ENCODE peak calls at places on chromosome 14, in seven cellular contexts. W is H1, J is IMR-90, Q is mesenchymal stem cell, E is H9, K is mesendoderm, N is trophoblast cell. Z is an unnamed sample.

GRCh38 chr14:30194769-30195168 is 267.1 kb upstream of the PRKD1 start:
- DNase-seq in W (no peak), J (peak), Q (peak), E (no peak), K (no peak), N (peak), Z (no peak)

GRCh38 chr14:24286996-24287395 is 12.6 kb downstream of the DHRS1 start:
- DNase-seq in W (no peak), J (no peak), Q (no peak), E (no peak), K (no peak), N (no peak), Z (no peak)

GRCh38 chr14:106843376-106843775 is 1317.0 kb downstream of the TMEM121 start:
- DNase-seq in W (no peak), J (no peak), Q (no peak), E (no peak), K (no peak), N (no peak), Z (no peak)

GRCh38 chr14:65206448-65207096 is 104.3 kb upstream of the MAX start:
- DNase-seq in W (no peak), J (peak), Q (peak), E (no peak), K (no peak), N (no peak), Z (no peak)

GRCh38 chr14:59150990-59151389 is 37.5 kb upstream of the DAAM1 start:
- DNase-seq in W (no peak), J (no peak), Q (no peak), E (no peak), K (no peak), N (no peak), Z (no peak)

GRCh38 chr14:81125536-81125935 is 95.2 kb downstream of the GTF2A1 start:
- DNase-seq in W (no peak), J (no peak), Q (no peak), E (no peak), K (no peak), N (no peak), Z (no peak)

GRCh38 chr14:55514819-55515470 is 65.1 kb upstream of the KTN1 start:
- DNase-seq in W (no peak), J (peak), Q (peak), E (no peak), K (no peak), N (no peak), Z (no peak)

GRCh38 chr14:72089625-72090024 is 157.4 kb downstream of the RGS6 start:
- DNase-seq in W (no peak), J (no peak), Q (no peak), E (no peak), K (no peak), N (no peak), Z (no peak)

GRCh38 chr14:73457050-73457934 is 1.1 kb downstream of the NUMB start:
- DNase-seq in W (no peak), J (peak), Q (peak), E (peak), K (peak), N (peak), Z (peak)

GRCh38 chr14:36513012-36513420 is 7.0 kb downstream of the NKX2-1 start:
- DNase-seq in W (no peak), J (no peak), Q (no peak), E (no peak), K (peak), N (no peak), Z (no peak)

GRCh38 chr14:54981698-54982097 is 45.2 kb downstream of the WDHD1 start:
- DNase-seq in W (no peak), J (peak), Q (peak), E (no peak), K (no peak), N (peak), Z (no peak)

GRCh38 chr14:41749425-41749824 is 142.7 kb downstream of the LRFN5 start:
- DNase-seq in W (no peak), J (no peak), Q (peak), E (no peak), K (no peak), N (no peak), Z (no peak)

GRCh38 chr14:29220077-29220476 is 453.5 kb downstream of the FOXG1 start:
- DNase-seq in W (no peak), J (no peak), Q (no peak), E (no peak), K (no peak), N (no peak), Z (no peak)

GRCh38 chr14:77848031-77848430 is 48.1 kb downstream of the ADCK1 start:
- DNase-seq in W (no peak), J (peak), Q (no peak), E (no peak), K (no peak), N (peak), Z (no peak)

GRCh38 chr14:105694961-105695360 is 168.6 kb downstream of the TMEM121 start:
- DNase-seq in W (no peak), J (no peak), Q (no peak), E (no peak), K (no peak), N (no peak), Z (no peak)

GRCh38 chr14:88879016-88879415 is 54.6 kb downstream of the TTC8 start:
- DNase-seq in W (no peak), J (peak), Q (peak), E (no peak), K (peak), N (peak), Z (no peak)

GRCh38 chr14:54446201-54446693 is 5.1 kb upstream of the CNIH1 start:
- DNase-seq in W (no peak), J (no peak), Q (no peak), E (no peak), K (no peak), N (no peak), Z (no peak)

GRCh38 chr14:25431211-25432076 is 381.5 kb upstream of the STXBP6 start:
- DNase-seq in W (peak), J (no peak), Q (no peak), E (peak), K (peak), N (peak), Z (peak)

GRCh38 chr14:67371247-67372148 is 11.4 kb downstream of the EIF2S1 start:
- DNase-seq in W (no peak), J (no peak), Q (peak), E (no peak), K (no peak), N (no peak), Z (no peak)
- H2BK5ac ChIP-seq in W (no peak), J (no peak), Q (no peak), E (no peak), K (no peak), N (no peak), Z (no peak)

GRCh38 chr14:100109594-100109955 is 44.4 kb downstream of the EVL start:
- DNase-seq in W (no peak), J (no peak), Q (no peak), E (no peak), K (no peak), N (no peak), Z (no peak)
- H3K9ac ChIP-seq in W (no peak), J (no peak), Q (no peak), E (no peak), K (no peak), N (no peak), Z (no peak)

DNA sequence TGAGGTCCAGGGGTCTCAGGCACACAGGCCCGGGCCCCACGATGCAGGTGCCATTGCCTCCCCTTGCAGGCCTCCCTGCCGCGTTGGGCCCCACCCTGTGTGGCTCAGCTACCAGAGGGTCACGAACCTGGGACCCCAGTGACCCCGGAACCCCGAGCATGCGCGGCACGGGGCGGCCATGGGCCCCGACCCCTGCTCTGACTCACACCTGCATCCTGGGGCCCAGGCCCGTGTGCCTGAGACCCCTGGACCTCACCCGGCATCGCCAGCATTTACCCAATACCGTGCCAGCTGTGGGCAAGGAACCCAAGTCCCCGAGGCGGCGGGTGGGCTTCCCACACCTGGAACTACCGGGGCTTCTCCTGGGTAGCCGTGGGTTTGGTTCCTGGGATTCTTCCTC is 25.2 kb downstream of the KIF26A start:
- DNase-seq in W (no peak), J (no peak), Q (no peak), E (no peak), K (no peak), N (no peak), Z (no peak)
- H2BK5ac ChIP-seq in W (no peak), J (no peak), Q (no peak), E (no peak), K (no peak), N (no peak), Z (no peak)

GRCh38 chr14:51018521-51018920 is 74.2 kb upstream of the PYGL start:
- DNase-seq in W (no peak), J (peak), Q (peak), E (no peak), K (no peak), N (peak), Z (no peak)
- H3K9ac ChIP-seq in W (no peak), J (no peak), Q (peak), E (no peak), K (no peak), N (no peak), Z (no peak)

DNA sequence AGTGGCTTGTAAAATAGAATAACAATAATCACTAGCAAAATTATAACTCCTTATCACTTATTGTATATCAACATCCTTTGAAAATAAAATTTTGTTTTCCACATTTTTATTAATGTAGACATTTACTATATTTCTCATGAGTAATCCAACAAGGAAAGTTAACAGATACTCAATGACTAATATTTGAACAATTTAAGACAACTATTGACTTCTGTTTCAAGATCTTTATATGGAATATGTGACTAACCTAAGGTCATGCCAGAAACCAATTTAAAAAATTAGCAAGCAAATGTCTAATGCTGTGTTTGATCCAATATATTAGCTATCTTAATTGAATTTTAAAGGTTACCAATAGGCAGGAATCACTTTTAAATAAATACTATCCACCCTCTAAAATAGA is 638.5 kb upstream of the FLRT2 start:
- DNase-seq in W (no peak), J (no peak), Q (no peak), E (no peak), K (no peak), N (no peak), Z (no peak)
- H2BK5ac ChIP-seq in W (no peak), J (no peak), Q (no peak), E (no peak), K (no peak), N (no peak), Z (no peak)

DNA sequence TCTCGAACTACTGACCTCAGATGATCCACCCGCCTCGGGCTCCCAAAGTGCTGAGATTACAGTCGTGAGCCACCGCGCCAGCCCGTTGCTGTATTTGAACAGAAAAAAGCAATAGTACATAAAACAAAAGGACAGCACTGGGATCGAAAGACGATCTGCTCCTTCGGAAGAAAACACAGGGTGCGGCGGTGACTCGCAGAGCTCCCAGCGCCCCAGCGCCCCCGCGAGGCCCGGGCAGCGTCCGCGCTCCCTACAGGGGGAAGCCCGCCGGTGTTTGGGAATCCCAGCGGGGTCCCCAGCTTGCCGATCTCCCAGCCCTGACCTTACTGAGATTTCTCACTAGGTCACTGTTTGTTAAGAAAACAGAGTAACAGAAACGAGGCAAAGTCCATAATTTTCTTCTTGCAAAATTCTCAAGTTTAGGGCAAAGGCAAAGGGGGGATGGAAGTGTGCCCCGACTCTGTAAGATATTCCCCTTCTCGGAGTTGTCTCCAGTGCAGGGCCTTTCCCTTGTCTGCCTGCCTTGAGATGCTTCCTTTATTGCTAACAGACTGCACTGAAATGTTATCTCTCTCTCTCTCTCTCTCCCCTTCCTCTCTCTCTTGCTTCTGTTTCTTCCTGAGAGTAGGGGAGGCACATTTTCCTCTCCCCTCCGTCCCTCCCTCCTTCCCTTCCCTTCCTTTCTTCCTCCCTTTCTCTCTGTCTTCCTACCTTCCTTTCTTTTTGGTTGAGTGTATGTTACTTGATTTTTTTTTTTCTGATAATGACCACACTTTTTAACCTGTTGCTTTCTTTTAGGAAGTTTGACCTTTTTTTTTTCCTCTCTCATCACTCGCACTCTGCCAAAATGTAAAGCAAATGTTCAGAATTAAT is 92.0 kb downstream of the TMEM30B start:
- DNase-seq in W (no peak), J (peak), Q (peak), E (peak), K (peak), N (peak), Z (peak)
- H3K9ac ChIP-seq in W (no peak), J (peak), Q (peak), E (no peak), K (peak), N (no peak), Z (no peak)

GRCh38 chr14:94113073-94113472 is 2.5 kb downstream of the IFI27 start:
- DNase-seq in W (no peak), J (no peak), Q (no peak), E (no peak), K (no peak), N (no peak), Z (no peak)
- H2BK5ac ChIP-seq in W (no peak), J (no peak), Q (no peak), E (no peak), K (no peak), N (no peak), Z (no peak)